ENCODE peak calls at places on chromosome 16, in four cellular contexts. Q, T, O and C are unnamed samples. For H3K4me1, the result is how much of the 10 kb centered on the place peaks cover.

GRCh38 chr16:56470232-56470631 is 18.9 kb downstream of the OGFOD1 start:
- DNase-seq in Q (no peak), T (no peak), O (no peak), C (no peak)

GRCh38 chr16:1791943-1792812 is 1.3 kb downstream of the IGFALS start:
- DNase-seq in Q (no peak), T (no peak), O (no peak), C (no peak)

GRCh38 chr16:87956169-87956770 is 5.0 kb downstream of the BANP start:
- DNase-seq in Q (no peak), T (peak), O (peak), C (peak)

GRCh38 chr16:50616883-50617629 is 64.1 kb downstream of the SNX20 start:
- DNase-seq in Q (no peak), T (no peak), O (no peak), C (no peak)

GRCh38 chr16:803751-804075 is 3.2 kb upstream of the GNG13 start:
- DNase-seq in Q (no peak), T (no peak), O (no peak), C (no peak)

GRCh38 chr16:30065943-30066881 is 652 bp downstream of the ALDOA start:
- DNase-seq in Q (no peak), T (peak), O (peak), C (no peak)

GRCh38 chr16:73058221-73058615 is 10.3 kb upstream of the ZFHX3 start:
- DNase-seq in Q (peak), T (peak), O (peak), C (no peak)

GRCh38 chr16:11045441-11045840 is 101.1 kb downstream of the CLEC16A start:
- DNase-seq in Q (no peak), T (no peak), O (no peak), C (no peak)

GRCh38 chr16:4922721-4923342 is 14.1 kb downstream of the PPL start:
- DNase-seq in Q (no peak), T (no peak), O (no peak), C (no peak)

GRCh38 chr16:74064120-74064735 is 232.4 kb upstream of the PSMD7 start:
- DNase-seq in Q (no peak), T (no peak), O (peak), C (no peak)

GRCh38 chr16:9849697-9850245 is 332.5 kb downstream of the GRIN2A start:
- DNase-seq in Q (no peak), T (no peak), O (no peak), C (no peak)

GRCh38 chr16:386641-387156 is 4.9 kb upstream of the PGAP6 start:
- DNase-seq in Q (no peak), T (peak), O (peak), C (no peak)

GRCh38 chr16:50771366-50771765 is 29.5 kb downstream of the CYLD start:
- DNase-seq in Q (no peak), T (no peak), O (no peak), C (no peak)

GRCh38 chr16:19005561-19006445 is 22.1 kb downstream of the TMC7 start:
- DNase-seq in Q (peak), T (peak), O (no peak), C (no peak)

GRCh38 chr16:26665166-26665939 is 401.4 kb upstream of the C16orf82 start:
- DNase-seq in Q (no peak), T (no peak), O (no peak), C (no peak)

GRCh38 chr16:29898135-29898534 is 1.2 kb downstream of the SEZ6L2 start:
- DNase-seq in Q (no peak), T (no peak), O (no peak), C (no peak)

GRCh38 chr16:25143898-25144297 is 32.4 kb downstream of the LCMT1 start:
- DNase-seq in Q (no peak), T (no peak), O (no peak), C (no peak)

GRCh38 chr16:10866196-10866976 is 10.6 kb upstream of the CIITA start:
- DNase-seq in Q (no peak), T (peak), O (no peak), C (no peak)

GRCh38 chr16:85600078-85600477 is 13.0 kb upstream of the GSE1 start:
- DNase-seq in Q (no peak), T (no peak), O (no peak), C (no peak)
- H3K4me1 ChIP-seq in Q (under half), T (under half), O (under half), C (under half)

DNA sequence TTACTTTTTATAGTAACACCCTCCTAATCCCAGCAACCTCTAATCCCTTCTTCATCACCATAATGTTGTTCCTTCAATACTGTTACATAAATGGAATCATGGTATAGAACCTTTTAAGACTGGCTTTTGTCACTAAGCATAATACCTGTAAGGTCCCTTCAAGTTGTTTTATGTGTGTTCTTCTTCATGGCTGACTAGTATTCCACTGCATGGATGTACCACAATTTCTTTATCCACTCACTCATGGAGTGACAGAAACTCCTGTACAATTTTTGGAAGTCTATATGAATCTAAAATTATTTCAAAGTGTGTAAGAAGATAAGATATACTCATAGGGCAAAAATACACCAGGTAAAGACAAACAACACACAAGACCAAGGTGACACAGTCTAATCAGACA is 36.8 kb downstream of the MEAK7 start:
- DNase-seq in Q (no peak), T (no peak), O (no peak), C (no peak)
- TF ChIP-seq CTCF in Q (no peak), T (no peak), O (no peak), C (no peak)

DNA sequence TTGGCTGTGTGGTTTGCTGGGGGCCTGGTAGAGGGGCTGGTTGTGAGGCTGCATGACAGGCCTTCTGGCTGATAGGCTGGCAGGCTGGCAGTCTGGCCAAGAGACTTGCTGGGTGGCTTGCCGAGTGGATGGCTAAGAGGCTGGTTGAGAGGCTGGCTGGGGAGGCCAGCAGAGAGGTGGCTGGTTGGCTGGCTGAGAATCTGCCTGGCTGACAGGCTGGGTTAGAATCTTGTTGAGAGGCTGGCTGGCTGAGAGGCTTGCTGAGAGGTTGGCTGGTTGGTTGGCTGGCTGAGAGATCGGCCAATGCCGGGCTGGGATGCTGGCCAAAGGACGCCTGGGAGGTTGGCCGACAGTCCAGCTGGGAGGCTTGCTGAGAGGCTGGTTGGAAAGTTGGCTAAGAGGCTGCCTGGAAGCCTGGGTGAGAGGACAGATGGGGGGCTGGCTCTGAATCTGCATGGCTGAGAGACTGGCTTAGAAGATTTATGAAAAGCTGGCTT is 35.9 kb upstream of the ACSM2B start:
- DNase-seq in Q (peak), T (peak), O (peak), C (peak)
- H3K4me1 ChIP-seq in Q (under half), T (under half), O (under half), C (under half)

GRCh38 chr16:47113130-47113529 is 30.6 kb downstream of the NETO2 start:
- DNase-seq in Q (no peak), T (no peak), O (no peak), C (no peak)

GRCh38 chr16:47109361-47109760 is 34.4 kb downstream of the NETO2 start:
- DNase-seq in Q (no peak), T (no peak), O (no peak), C (no peak)

DNA sequence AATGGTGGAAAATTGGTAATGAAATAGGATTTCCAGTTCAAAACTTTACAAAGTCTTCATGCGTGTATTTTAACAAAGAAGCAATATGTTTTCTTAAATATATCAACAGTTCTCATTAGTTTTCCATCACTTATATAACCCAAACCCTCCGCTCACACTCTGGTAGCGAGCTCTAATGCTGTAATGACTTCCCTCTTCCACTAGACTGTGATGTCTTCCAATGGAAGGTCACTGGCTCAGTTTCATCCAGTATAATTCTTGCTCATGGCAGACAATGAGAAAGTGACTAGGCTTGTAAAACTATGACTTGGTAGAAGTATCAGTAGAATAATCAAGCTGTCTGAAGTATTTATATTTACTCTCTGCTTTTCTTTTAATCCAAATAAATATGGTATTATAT is 32.8 kb downstream of the NETO2 start:
- DNase-seq in Q (no peak), T (no peak), O (no peak), C (no peak)
- TF ChIP-seq CTCF in Q (no peak), T (no peak), O (no peak), C (no peak)